ENCODE peak calls at places on chromosomes 2 and 18, in nine cellular contexts. D, U, Y, N, V, R, G, X and Q are unnamed samples. For H3K4me1, the result is how much of the 10 kb centered on the place peaks cover.

GRCh38 chr18:39799010-39799409 is 2156.0 kb upstream of the PIK3C3 start:
- DNase-seq in D (no peak), U (no peak), Y (no peak), N (peak), V (no peak), R (no peak), G (no peak), X (peak), Q (peak)

GRCh38 chr18:61308795-61309393 is 24.3 kb upstream of the CDH20 start:
- DNase-seq in D (no peak), U (no peak), Y (no peak), N (no peak), V (no peak), R (no peak), G (no peak), X (no peak), Q (no peak)

GRCh38 chr2:223909048-223909741 is 35.9 kb downstream of the WDFY1 start:
- DNase-seq in D (no peak), U (no peak), Y (no peak), N (peak), V (no peak), R (no peak), G (no peak), X (no peak), Q (no peak)

GRCh38 chr2:111161971-111162370 is 41.3 kb downstream of the BCL2L11 start:
- DNase-seq in D (peak), U (peak), Y (peak), N (no peak), V (no peak), R (peak), G (peak), X (no peak), Q (no peak)

GRCh38 chr2:55156326-55156725 is 75.8 kb downstream of the CLHC1 start:
- DNase-seq in D (no peak), U (no peak), Y (no peak), N (no peak), V (no peak), R (no peak), G (no peak), X (no peak), Q (no peak)

GRCh38 chr2:177030391-177031000 is 182.1 kb upstream of the HNRNPA3 start:
- DNase-seq in D (no peak), U (no peak), Y (peak), N (no peak), V (no peak), R (no peak), G (no peak), X (no peak), Q (no peak)

GRCh38 chr2:170276926-170277571 is 99.1 kb downstream of the MYO3B start:
- DNase-seq in D (no peak), U (no peak), Y (no peak), N (no peak), V (no peak), R (no peak), G (no peak), X (no peak), Q (no peak)

GRCh38 chr2:65939687-65940086 is 495.2 kb upstream of the MEIS1 start:
- DNase-seq in D (no peak), U (no peak), Y (no peak), N (no peak), V (no peak), R (no peak), G (no peak), X (no peak), Q (peak)

GRCh38 chr2:71466301-71467179 is 13.2 kb downstream of the DYSF start:
- DNase-seq in D (peak), U (peak), Y (peak), N (peak), V (no peak), R (no peak), G (peak), X (peak), Q (no peak)

GRCh38 chr2:236464140-236464539 is 105.5 kb upstream of the ACKR3 start:
- DNase-seq in D (no peak), U (no peak), Y (no peak), N (no peak), V (no peak), R (no peak), G (no peak), X (no peak), Q (no peak)

GRCh38 chr2:74188018-74188601 is 9.4 kb upstream of the MOB1A start:
- DNase-seq in D (no peak), U (peak), Y (no peak), N (peak), V (no peak), R (peak), G (no peak), X (peak), Q (peak)

GRCh38 chr2:67463810-67464209 is 66.7 kb downstream of the ETAA1 start:
- DNase-seq in D (no peak), U (no peak), Y (no peak), N (peak), V (no peak), R (no peak), G (no peak), X (peak), Q (peak)

GRCh38 chr2:24722141-24722790 is 70.9 kb downstream of the PTRHD1 start:
- DNase-seq in D (no peak), U (no peak), Y (no peak), N (no peak), V (no peak), R (no peak), G (no peak), X (no peak), Q (no peak)

GRCh38 chr2:158129037-158129436 is 27.4 kb downstream of the UPP2 start:
- DNase-seq in D (no peak), U (no peak), Y (no peak), N (no peak), V (no peak), R (no peak), G (no peak), X (no peak), Q (no peak)

GRCh38 chr2:158131483-158131912 is 29.8 kb downstream of the UPP2 start:
- DNase-seq in D (no peak), U (no peak), Y (no peak), N (no peak), V (no peak), R (no peak), G (no peak), X (no peak), Q (no peak)

GRCh38 chr2:158128168-158128973 is 26.7 kb downstream of the UPP2 start:
- DNase-seq in D (no peak), U (no peak), Y (no peak), N (peak), V (no peak), R (no peak), G (no peak), X (peak), Q (no peak)

GRCh38 chr2:158131919-158132566 is 30.4 kb downstream of the UPP2 start:
- DNase-seq in D (no peak), U (no peak), Y (no peak), N (peak), V (no peak), R (no peak), G (peak), X (peak), Q (no peak)

DNA sequence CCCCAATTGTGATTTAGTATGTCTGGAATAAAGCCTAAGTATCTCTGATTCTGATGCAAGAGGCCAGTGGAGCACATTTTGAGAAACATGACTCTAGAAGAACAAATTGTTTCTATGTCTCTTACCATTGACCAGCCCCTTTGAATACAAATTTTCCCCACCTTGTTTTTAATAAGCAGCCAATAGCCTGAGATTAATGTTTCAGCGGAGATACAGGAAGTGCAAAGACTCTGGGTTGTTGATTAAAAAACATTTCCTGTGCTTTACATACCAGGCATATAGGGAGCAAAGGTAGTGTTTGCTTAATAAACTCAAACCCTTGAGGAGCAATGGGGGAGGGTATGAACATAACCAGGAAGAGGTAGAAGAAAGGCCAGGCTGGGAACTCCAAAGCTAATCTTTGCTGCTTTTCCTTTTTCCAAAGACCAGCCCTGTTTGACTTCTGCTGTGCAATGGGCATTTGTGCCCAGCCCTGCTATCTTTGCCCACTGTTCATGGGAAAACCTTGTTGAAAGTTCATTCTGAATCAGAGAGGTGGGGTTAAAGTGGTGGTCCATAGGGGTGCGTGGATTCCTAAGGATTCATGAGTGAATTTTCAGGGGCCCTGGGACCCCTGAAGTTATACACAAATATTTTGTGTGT is 29.3 kb downstream of the UPP2 start:
- DNase-seq in D (no peak), U (no peak), Y (no peak), N (peak), V (no peak), R (no peak), G (no peak), X (peak), Q (no peak)
- H3K4me1 ChIP-seq in D (under half), U (under half), Y (under half), N (under half), V (under half), R (under half), G (under half), X (half or more), Q (under half)

GRCh38 chr2:9337901-9338300 is 85.4 kb downstream of the ITGB1BP1 start:
- DNase-seq in D (no peak), U (no peak), Y (no peak), N (no peak), V (no peak), R (no peak), G (no peak), X (no peak), Q (no peak)

GRCh38 chr2:9334722-9335121 is 88.6 kb downstream of the ITGB1BP1 start:
- DNase-seq in D (no peak), U (no peak), Y (no peak), N (no peak), V (no peak), R (no peak), G (no peak), X (no peak), Q (no peak)

GRCh38 chr2:9336209-9336533 is 87.2 kb downstream of the ITGB1BP1 start:
- DNase-seq in D (no peak), U (no peak), Y (peak), N (no peak), V (no peak), R (no peak), G (no peak), X (no peak), Q (no peak)

GRCh38 chr2:9335322-9335754 is 88.0 kb downstream of the ITGB1BP1 start:
- DNase-seq in D (no peak), U (no peak), Y (no peak), N (no peak), V (no peak), R (no peak), G (no peak), X (peak), Q (no peak)

DNA sequence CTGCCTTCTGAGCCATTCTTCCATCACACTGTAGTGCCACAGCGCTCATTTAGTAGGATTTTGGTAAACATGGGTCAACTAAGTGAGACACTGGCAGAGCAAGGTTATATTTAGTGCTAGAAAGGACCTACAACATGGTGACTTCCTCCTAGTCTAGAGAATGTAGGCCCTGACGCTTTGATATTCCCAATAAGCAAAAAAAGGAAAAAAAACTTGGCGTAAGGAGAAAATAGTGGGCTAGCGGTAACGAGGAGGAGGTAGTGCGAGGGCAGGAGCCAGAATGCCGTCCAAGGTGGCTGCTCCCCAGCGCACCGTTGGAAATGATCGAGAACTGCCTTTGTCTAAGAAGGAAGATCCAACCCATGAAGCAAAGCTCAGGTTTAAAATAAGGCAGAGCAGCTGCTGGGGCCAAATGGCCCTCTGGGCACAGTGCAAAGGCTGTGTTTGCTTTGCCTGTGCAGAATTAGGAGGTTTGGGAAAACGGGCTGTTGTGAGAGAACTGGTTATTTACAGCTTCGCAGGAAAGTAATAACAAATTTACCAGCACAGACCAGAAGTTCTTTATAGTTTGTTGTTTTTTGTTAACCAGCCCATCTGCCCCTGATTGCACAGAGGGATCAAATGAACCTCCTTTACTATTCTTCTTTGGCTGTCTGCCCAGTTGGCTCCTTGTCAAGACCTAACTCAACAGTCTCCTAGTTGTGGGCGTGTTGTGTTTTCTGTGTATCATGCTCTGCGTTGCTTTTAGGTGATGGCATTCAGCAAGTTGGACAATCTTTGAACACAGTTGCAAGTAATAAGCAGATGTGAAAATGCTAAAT is 86.6 kb downstream of the ITGB1BP1 start:
- DNase-seq in D (no peak), U (no peak), Y (peak), N (peak), V (peak), R (peak), G (peak), X (peak), Q (peak)
- H3K27ac ChIP-seq in D (peak), U (no peak), Y (peak), N (no peak), V (peak), R (no peak), G (peak), X (peak), Q (no peak)

GRCh38 chr18:57212678-57213077 is 65.8 kb downstream of the BOD1L2 start:
- DNase-seq in D (no peak), U (no peak), Y (no peak), N (no peak), V (no peak), R (no peak), G (no peak), X (no peak), Q (no peak)
- TF ChIP-seq CTCF in D (no peak), U (no peak), Y (no peak), N (no peak), V (no peak), R (no peak), G (no peak), X (no peak), Q (no peak)

GRCh38 chr2:85888745-85889647 is at the start of gene ST3GAL5:
- DNase-seq in D (peak), U (peak), Y (peak), N (peak), V (peak), R (peak), G (peak), X (peak), Q (no peak)

GRCh38 chr2:85887566-85888019 is 1.2 kb downstream of the ST3GAL5 start:
- DNase-seq in D (peak), U (peak), Y (peak), N (peak), V (no peak), R (peak), G (peak), X (peak), Q (no peak)

GRCh38 chr2:85888020-85888744 is 608 bp downstream of the ST3GAL5 start:
- DNase-seq in D (no peak), U (peak), Y (peak), N (no peak), V (no peak), R (no peak), G (peak), X (peak), Q (no peak)

GRCh38 chr2:85890522-85891176 is 1.9 kb upstream of the ST3GAL5 start:
- DNase-seq in D (no peak), U (no peak), Y (no peak), N (no peak), V (no peak), R (no peak), G (no peak), X (no peak), Q (no peak)

GRCh38 chr2:85889648-85890281 is 975 bp upstream of the ST3GAL5 start:
- DNase-seq in D (no peak), U (peak), Y (no peak), N (peak), V (no peak), R (no peak), G (peak), X (no peak), Q (no peak)
- H3K4me1 ChIP-seq in D (half or more), U (under half), Y (under half), N (half or more), V (under half), R (under half), G (half or more), X (under half), Q (under half)

GRCh38 chr2:33204945-33205344 is 258.2 kb downstream of the LTBP1 start:
- DNase-seq in D (no peak), U (no peak), Y (no peak), N (no peak), V (no peak), R (no peak), G (no peak), X (no peak), Q (no peak)

GRCh38 chr2:33208400-33208799 is 261.6 kb downstream of the LTBP1 start:
- DNase-seq in D (no peak), U (no peak), Y (no peak), N (peak), V (no peak), R (no peak), G (no peak), X (no peak), Q (no peak)

GRCh38 chr2:33205693-33206434 is 259.1 kb downstream of the LTBP1 start:
- DNase-seq in D (no peak), U (no peak), Y (no peak), N (no peak), V (no peak), R (no peak), G (no peak), X (no peak), Q (no peak)

GRCh38 chr2:33209976-33210375 is 263.2 kb downstream of the LTBP1 start:
- DNase-seq in D (no peak), U (no peak), Y (no peak), N (no peak), V (no peak), R (no peak), G (no peak), X (no peak), Q (no peak)

DNA sequence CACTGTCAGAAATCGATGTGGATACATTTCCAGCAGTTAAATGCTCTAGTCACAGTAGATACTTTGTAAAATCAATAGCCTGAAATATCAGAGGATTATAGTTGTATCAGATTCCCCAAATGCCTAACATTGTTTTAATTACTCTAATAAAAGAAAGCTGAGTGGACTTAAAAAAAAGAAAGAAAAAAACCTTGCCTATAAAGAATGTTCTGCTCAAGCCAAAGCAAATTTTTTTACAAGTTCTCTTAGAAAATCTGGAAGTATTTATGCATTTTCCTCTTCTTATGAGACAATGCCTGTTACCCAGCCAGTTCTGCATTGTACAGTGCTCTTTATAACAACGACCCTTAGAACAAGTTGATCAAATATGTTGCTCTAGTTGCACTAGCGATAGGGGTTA is 260.6 kb downstream of the LTBP1 start:
- DNase-seq in D (no peak), U (no peak), Y (no peak), N (no peak), V (no peak), R (no peak), G (no peak), X (no peak), Q (no peak)
- H3K27ac ChIP-seq in D (no peak), U (no peak), Y (peak), N (peak), V (no peak), R (no peak), G (no peak), X (peak), Q (no peak)

GRCh38 chr2:147500229-147500628 is 344.6 kb upstream of the ACVR2A start:
- DNase-seq in D (no peak), U (no peak), Y (no peak), N (no peak), V (no peak), R (no peak), G (no peak), X (no peak), Q (no peak)
- TF ChIP-seq CTCF in D (no peak), U (no peak), Y (no peak), N (no peak), V (no peak), R (no peak), G (no peak), X (no peak), Q (no peak)

DNA sequence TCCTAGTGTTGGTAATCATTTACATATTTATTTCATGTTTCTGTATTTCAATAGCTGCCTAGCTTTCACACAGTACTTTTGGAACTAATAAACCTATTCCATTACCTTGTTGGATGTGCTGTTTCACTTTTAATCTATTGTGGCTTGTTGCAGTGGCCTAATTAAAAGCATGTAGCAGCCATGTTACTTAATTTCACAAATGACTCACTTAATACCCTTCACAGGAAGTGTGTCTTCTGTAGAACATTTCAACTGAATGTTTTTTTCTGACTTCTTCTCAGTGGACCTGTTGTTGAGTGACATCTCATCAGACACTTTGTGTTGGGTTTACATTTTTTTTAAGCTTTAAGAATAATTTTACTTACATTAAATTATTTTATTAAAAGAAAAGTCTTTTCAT is 260.5 kb upstream of the THUMPD2 start:
- DNase-seq in D (no peak), U (no peak), Y (no peak), N (no peak), V (no peak), R (no peak), G (no peak), X (no peak), Q (no peak)
- H3K4me1 ChIP-seq in D (under half), U (under half), Y (under half), N (under half), V (under half), R (under half), G (under half), X (under half), Q (under half)